ENCODE peak calls at places on chromosomes 4 and X, in seven cellular contexts. B is CD14-positive monocyte, Z is HTR-8/SVneo, T is germinal center, Y is coronary artery, E is progenitor cell of endocrine pancreas, M is NCI-H1105. C is an unnamed sample.

GRCh38 chrX:41808042-41808441 is 84.1 kb downstream of the GPR82 start:
- DNase-seq in B (no peak), Z (no peak), T (no peak), Y (no peak), E (no peak), M (no peak), C (no peak)

GRCh38 chr4:57405359-57405758 is 295.2 kb upstream of the IGFBP7 start:
- DNase-seq in B (no peak), Z (peak; percentile 43), T (no peak), Y (no peak), E (no peak), M (no peak), C (no peak)

GRCh38 chr4:185933078-185933581 is 121.1 kb upstream of the SORBS2 start:
- DNase-seq in B (no peak), Z (no peak), T (no peak), Y (no peak), E (no peak), M (no peak), C (no peak)

GRCh38 chr4:173696551-173696950 is 166.5 kb upstream of the HAND2 start:
- DNase-seq in B (no peak), Z (no peak), T (no peak), Y (no peak), E (no peak), M (no peak), C (no peak)

GRCh38 chr4:79198886-79199591 is 126.8 kb downstream of the NAA11 start:
- DNase-seq in B (no peak), Z (no peak), T (no peak), Y (no peak), E (no peak), M (peak; percentile 68), C (no peak)

GRCh38 chr4:161254375-161254774 is 909.4 kb downstream of the FSTL5 start:
- DNase-seq in B (no peak), Z (no peak), T (no peak), Y (no peak), E (no peak), M (no peak), C (no peak)

GRCh38 chrX:35046646-35047231 is 104.1 kb downstream of the FAM47B start:
- DNase-seq in B (no peak), Z (no peak), T (no peak), Y (no peak), E (no peak), M (no peak), C (no peak)

GRCh38 chrX:52422884-52423283 is 54.1 kb downstream of the XAGE2 start:
- DNase-seq in B (no peak), Z (peak; percentile 20), T (no peak), Y (no peak), E (no peak), M (no peak), C (no peak)

GRCh38 chrX:147738260-147738659 is 173.5 kb upstream of the FMR1 start:
- DNase-seq in B (peak; percentile 35), Z (no peak), T (no peak), Y (no peak), E (no peak), M (no peak), C (no peak)

GRCh38 chrX:38941675-38942074 is 140.4 kb downstream of the MID1IP1 start:
- DNase-seq in B (no peak), Z (no peak), T (no peak), Y (no peak), E (no peak), M (no peak), C (no peak)

GRCh38 chr4:109816082-109816442 is 500 bp downstream of the GAR1 start:
- DNase-seq in B (no peak), Z (peak; percentile 2), T (peak; percentile 10), Y (no peak), E (no peak), M (no peak), C (no peak)

GRCh38 chrX:629230-630006 is 1.2 kb upstream of the SHOX start:
- DNase-seq in B (no peak), Z (no peak), T (no peak), Y (no peak), E (no peak), M (no peak), C (no peak)

GRCh38 chr4:79855081-79855480 is 217.9 kb downstream of the ANTXR2 start:
- DNase-seq in B (no peak), Z (no peak), T (no peak), Y (no peak), E (no peak), M (no peak), C (no peak)

GRCh38 chr4:7774301-7775019 is 165.2 kb downstream of the AFAP1 start:
- DNase-seq in B (no peak), Z (no peak), T (no peak), Y (no peak), E (no peak), M (no peak), C (no peak)

GRCh38 chr4:24551492-24552330 is 32.6 kb downstream of the DHX15 start:
- DNase-seq in B (no peak), Z (no peak), T (no peak), Y (no peak), E (no peak), M (no peak), C (no peak)

GRCh38 chr4:8105303-8106100 is 53.1 kb downstream of the ABLIM2 start:
- DNase-seq in B (no peak), Z (no peak), T (no peak), Y (no peak), E (no peak), M (no peak), C (no peak)

GRCh38 chr4:38091636-38092035 is 131.4 kb downstream of the PTTG2 start:
- DNase-seq in B (no peak), Z (no peak), T (no peak), Y (no peak), E (no peak), M (no peak), C (no peak)

GRCh38 chr4:138897818-138898226 is 117.8 kb upstream of the NOCT start:
- DNase-seq in B (no peak), Z (peak; percentile 54), T (no peak), Y (no peak), E (no peak), M (peak; percentile 49), C (no peak)

GRCh38 chr4:54843946-54844345 is 186.2 kb downstream of the KIT start:
- DNase-seq in B (no peak), Z (no peak), T (no peak), Y (no peak), E (no peak), M (no peak), C (no peak)

C was measured in type B pancreatic cell.